ENCODE peak calls at places on chromosomes 12 and 14, in four cellular contexts. W is H1, D is HepG2, L is K562. H is an unnamed sample.
A peak's percentile ranks its signal among the peaks of the same experiment; 100 is the strongest.

GRCh38 chr12:95687937-95688336 is 102.6 kb downstream of the NTN4 start:
- DNase-seq in W (no peak), D (no peak), L (no peak), H (no peak)

GRCh38 chr14:23481362-23481970 is 12.0 kb downstream of the NGDN start:
- DNase-seq in W (no peak), D (no peak), L (peak; percentile 41), H (peak; percentile 6)

GRCh38 chr12:115261691-115262398 is 577.9 kb upstream of the TBX3 start:
- DNase-seq in W (no peak), D (peak; percentile 80), L (no peak), H (no peak)

GRCh38 chr12:5577741-5578140 is 145.8 kb downstream of the NTF3 start:
- DNase-seq in W (no peak), D (no peak), L (no peak), H (peak; percentile 24)

GRCh38 chr14:100525615-100526014 is 61.6 kb downstream of the BEGAIN start:
- DNase-seq in W (no peak), D (no peak), L (no peak), H (no peak)

GRCh38 chr14:55604900-55605418 is 25.0 kb downstream of the KTN1 start:
- DNase-seq in W (no peak), D (no peak), L (no peak), H (no peak)

GRCh38 chr14:68458840-68459469 is 333.9 kb downstream of the ZFP36L1 start:
- DNase-seq in W (no peak), D (peak; percentile 95), L (no peak), H (peak; percentile 98)

GRCh38 chr12:45509187-45509586 is 220.3 kb upstream of the ARID2 start:
- DNase-seq in W (no peak), D (no peak), L (no peak), H (no peak)

GRCh38 chr12:88391556-88391955 is 188.7 kb downstream of the KITLG start:
- DNase-seq in W (no peak), D (no peak), L (no peak), H (peak; percentile 56)

GRCh38 chr14:80764921-80765507 is 176.5 kb downstream of the CEP128 start:
- DNase-seq in W (no peak), D (no peak), L (no peak), H (no peak)

GRCh38 chr12:113413488-113413939 is 8.7 kb upstream of the SDSL start:
- DNase-seq in W (no peak), D (peak; percentile 56), L (no peak), H (no peak)

GRCh38 chr12:88453323-88453722 is 126.9 kb downstream of the KITLG start:
- DNase-seq in W (no peak), D (no peak), L (no peak), H (no peak)

GRCh38 chr14:73785834-73786631 is 65.6 kb upstream of the PTGR2 start:
- DNase-seq in W (no peak), D (peak; percentile 95), L (peak; percentile 52), H (peak; percentile 84)

GRCh38 chr14:73787760-73788508 is 63.7 kb upstream of the PTGR2 start:
- DNase-seq in W (no peak), D (no peak), L (no peak), H (peak; percentile 56)

GRCh38 chr14:73786632-73786941 is 65.0 kb upstream of the PTGR2 start:
- DNase-seq in W (no peak), D (no peak), L (no peak), H (peak; percentile 29)

GRCh38 chr14:73785336-73785833 is 66.2 kb upstream of the PTGR2 start:
- DNase-seq in W (no peak), D (peak; percentile 50), L (no peak), H (peak; percentile 75)

DNA sequence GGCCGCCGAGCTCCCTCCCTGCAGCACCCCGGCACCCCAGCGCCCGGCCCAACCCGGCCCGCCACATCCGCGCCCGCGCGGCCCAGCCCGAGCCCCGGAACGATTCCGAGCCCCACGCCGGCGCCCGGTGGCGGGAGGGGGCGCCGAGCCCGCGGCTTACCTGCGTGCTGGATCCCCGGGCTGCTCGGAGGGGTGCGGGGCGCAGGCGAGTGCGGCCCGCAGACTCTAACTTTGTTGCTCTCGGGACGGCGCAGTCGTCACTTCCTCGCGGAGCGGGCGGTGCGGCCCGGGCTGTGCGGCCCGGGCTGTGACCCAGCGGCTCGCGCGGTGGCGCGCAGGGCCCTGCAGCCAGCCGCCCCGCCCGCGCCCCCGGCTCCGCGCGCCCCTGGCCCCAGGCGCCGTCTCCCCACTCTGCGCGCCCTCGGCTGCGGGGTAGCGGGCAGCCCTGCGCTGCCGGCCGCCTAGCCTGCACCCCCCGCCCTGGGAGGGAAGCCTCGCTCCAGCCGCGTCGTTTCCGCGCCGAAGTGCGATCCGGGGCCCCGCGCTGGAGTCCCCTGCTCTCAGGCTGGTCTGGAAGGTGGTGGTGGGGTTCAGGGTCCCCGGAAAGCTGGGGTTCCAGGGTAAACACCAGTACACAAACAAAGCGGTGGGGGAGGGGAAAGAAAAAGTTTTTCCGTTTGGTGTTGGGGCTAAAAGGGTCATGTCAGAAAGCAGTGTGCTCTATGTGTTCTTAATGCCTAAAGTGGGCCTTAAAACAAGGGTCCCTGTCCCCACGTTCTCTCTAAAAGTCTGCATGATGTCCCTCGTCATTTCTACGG is 64.5 kb upstream of the PTGR2 start:
- DNase-seq in W (no peak), D (no peak), L (peak; percentile 72), H (peak; percentile 37)
- TF ChIP-seq JUN in W (no peak), D (no peak), L (no peak), H (no peak)

GRCh38 chr14:106843951-106844483 is 1317.6 kb downstream of the TMEM121 start:
- DNase-seq in W (no peak), D (no peak), L (no peak), H (no peak)
- H3K9me3 ChIP-seq in W (peaks cover 77% of the 10 kb centered on the region), D (no peaks in the 10 kb centered on the region), L (no peaks in the 10 kb centered on the region), H (peaks cover 3% of the 10 kb centered on the region)

DNA sequence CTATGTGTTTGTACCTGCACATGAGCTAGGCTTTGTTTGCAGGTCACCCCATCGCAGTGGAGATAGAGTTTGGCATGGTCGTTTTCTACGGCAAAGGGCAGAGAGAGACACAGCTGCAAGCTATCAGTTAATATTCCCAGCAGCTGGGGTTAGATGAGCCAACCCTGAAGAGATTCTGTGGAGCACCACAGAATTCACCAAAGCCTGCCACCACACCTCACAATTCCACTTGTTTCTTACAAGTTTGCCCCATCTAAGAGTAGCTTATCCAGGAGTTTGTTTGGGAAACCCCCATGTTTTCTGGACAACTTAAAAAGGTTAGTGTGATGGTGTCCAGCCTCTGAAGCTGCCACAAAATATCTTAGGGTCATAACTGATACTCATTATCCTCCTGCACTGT is 20.0 kb upstream of the HIF1A start:
- DNase-seq in W (no peak), D (no peak), L (no peak), H (no peak)
- TF ChIP-seq EZH2 in W (no peak), D (no peak), L (no peak), H (no peak)

DNA sequence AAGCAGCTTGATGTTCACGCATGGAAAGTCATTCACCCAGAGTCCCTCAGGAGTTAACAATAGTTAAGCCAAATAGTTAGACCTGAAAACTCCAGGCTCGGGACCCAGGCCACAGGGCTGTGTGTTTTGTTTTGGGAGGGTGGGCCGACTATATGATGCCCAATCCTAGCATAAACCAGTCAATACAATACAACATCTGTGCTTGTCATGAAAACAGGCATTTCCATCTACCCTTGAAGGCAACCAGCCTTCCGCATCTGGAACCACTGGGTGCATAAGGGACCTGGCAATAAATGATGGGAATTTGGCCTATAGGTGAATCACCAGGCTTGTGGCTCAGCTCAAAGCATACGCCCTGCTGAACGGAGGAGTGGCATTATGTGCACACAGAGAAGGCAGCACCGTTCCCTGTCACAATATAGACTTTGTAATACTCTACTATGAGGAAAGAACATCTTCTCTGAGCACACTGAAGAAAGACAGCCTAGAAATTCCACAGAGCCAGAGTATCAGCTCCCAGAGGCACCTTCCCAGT is 91.0 kb upstream of the FOXN3 start:
- DNase-seq in W (no peak), D (no peak), L (no peak), H (no peak)
- TF ChIP-seq JUN in W (no peak), D (no peak), L (no peak), H (no peak)

DNA sequence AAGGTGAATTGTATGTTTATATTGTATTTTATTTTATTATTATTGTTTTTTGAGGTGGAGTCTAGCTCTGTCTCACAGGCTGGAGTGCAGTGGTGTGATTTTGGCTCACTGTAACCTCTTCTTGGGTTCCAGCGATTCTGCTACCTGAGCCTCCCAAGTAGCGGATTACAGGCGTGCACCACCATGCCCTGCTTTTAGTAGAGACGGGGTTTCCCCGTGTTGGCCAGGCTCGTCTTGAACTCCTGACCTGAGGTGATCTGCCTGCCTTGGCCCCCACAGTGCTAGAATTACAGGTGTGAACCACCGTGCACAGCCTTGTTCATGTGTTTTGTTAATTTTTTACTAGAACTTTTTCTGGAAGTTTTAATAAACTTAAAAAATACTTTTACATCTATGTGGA is 3.8 kb downstream of the ATF7IP start:
- DNase-seq in W (no peak), D (no peak), L (no peak), H (no peak)
- H3K9me3 ChIP-seq in W (no peaks in the 10 kb centered on the region), D (no peaks in the 10 kb centered on the region), L (peaks cover 3% of the 10 kb centered on the region), H (no peaks in the 10 kb centered on the region)

GRCh38 chr14:36656769-36657408 is 4.8 kb upstream of the PAX9 start:
- DNase-seq in W (no peak), D (no peak), L (no peak), H (no peak)

GRCh38 chr14:36654185-36655053 is 7.2 kb upstream of the PAX9 start:
- DNase-seq in W (no peak), D (no peak), L (no peak), H (no peak)

GRCh38 chr14:36655054-36655381 is 6.6 kb upstream of the PAX9 start:
- DNase-seq in W (no peak), D (no peak), L (no peak), H (no peak)

GRCh38 chr14:36655963-36656768 is 5.5 kb upstream of the PAX9 start:
- DNase-seq in W (no peak), D (peak; percentile 52), L (peak; percentile 14), H (no peak)

DNA sequence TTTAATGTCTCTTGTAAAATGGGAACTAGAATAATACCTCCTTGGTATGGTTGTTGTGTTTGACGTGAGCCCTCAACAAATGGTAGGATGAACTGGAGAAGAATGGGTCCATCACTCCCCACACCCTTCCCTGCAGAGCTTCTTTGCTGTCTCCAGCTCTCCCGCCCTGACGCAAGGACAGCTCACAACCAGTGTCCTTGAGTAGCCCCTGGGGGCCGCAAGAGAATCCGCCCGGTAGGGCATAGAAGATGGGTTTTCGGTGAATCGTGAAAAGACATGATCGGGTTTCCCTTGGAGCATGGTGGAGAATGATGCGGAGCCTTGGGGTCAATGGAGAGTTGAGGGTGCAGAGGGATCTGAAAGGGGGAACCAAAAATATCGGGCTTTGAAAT is 6.1 kb upstream of the PAX9 start:
- DNase-seq in W (no peak), D (no peak), L (no peak), H (no peak)
- TF ChIP-seq EZH2 in W (peak; percentile 13), D (no peak), L (no peak), H (peak; percentile 19)

GRCh38 chr14:86035882-86036281 is 505.9 kb downstream of the FLRT2 start:
- DNase-seq in W (no peak), D (peak; percentile 13), L (peak; percentile 28), H (no peak)

GRCh38 chr14:86038401-86038985 is 508.5 kb downstream of the FLRT2 start:
- DNase-seq in W (peak; percentile 33), D (peak; percentile 10), L (peak; percentile 11), H (peak; percentile 46)
- TF ChIP-seq JUN in W (no peak), D (no peak), L (no peak), H (no peak)

GRCh38 chr14:19754172-19754571 is 10.8 kb downstream of the OR4Q3 start:
- DNase-seq in W (no peak), D (no peak), L (no peak), H (no peak)
- H3K9me3 ChIP-seq in W (peaks cover 26% of the 10 kb centered on the region), D (no peaks in the 10 kb centered on the region), L (no peaks in the 10 kb centered on the region), H (no peaks in the 10 kb centered on the region)

GRCh38 chr12:180445-180844 is 33.5 kb downstream of the SLC6A12 start:
- DNase-seq in W (no peak), D (no peak), L (no peak), H (no peak)
- TF ChIP-seq EZH2 in W (no peak), D (no peak), L (no peak), H (no peak)

H was measured in endothelial cell of umbilical vein.